ENCODE peak calls at places on chromosomes 1 and 21, in eight cellular contexts. One of them, this sample, is unnamed.

GRCh38 chr21:41779659-41780058 is 12.8 kb upstream of the RIPK4 start:
- DNase-seq in lower leg skin: no peak
- DNase-seq in spleen: no peak
- DNase-seq in cardiac fibroblast: no peak
- DNase-seq in fibroblast of pulmonary artery: no peak
- DNase-seq in heart right ventricle: no peak
- DNase-seq in osteoblast: no peak
- DNase-seq in lower lobe of right lung: no peak
- DNase-seq in this sample: no peak

GRCh38 chr21:17660449-17660848 is 47.7 kb upstream of the BTG3 start:
- DNase-seq in cardiac fibroblast: no peak
- DNase-seq in lower lobe of right lung: no peak
- DNase-seq in spleen: no peak
- DNase-seq in osteoblast: no peak
- DNase-seq in heart right ventricle: no peak
- DNase-seq in fibroblast of pulmonary artery: no peak
- DNase-seq in lower leg skin: no peak
- DNase-seq in this sample: peak; percentile 66

GRCh38 chr21:14773777-14774345 is 227.7 kb upstream of the SAMSN1 start:
- DNase-seq in lower leg skin: no peak
- DNase-seq in spleen: peak; percentile 63
- DNase-seq in fibroblast of pulmonary artery: peak; percentile 47
- DNase-seq in cardiac fibroblast: peak; percentile 20
- DNase-seq in lower lobe of right lung: peak; percentile 62
- DNase-seq in osteoblast: no peak
- DNase-seq in heart right ventricle: peak; percentile 21
- DNase-seq in this sample: peak; percentile 51

GRCh38 chr1:211800925-211801607 is 29.5 kb downstream of the LPGAT1 start:
- DNase-seq in osteoblast: no peak
- DNase-seq in spleen: no peak
- DNase-seq in fibroblast of pulmonary artery: no peak
- DNase-seq in lower leg skin: no peak
- DNase-seq in cardiac fibroblast: no peak
- DNase-seq in heart right ventricle: no peak
- DNase-seq in lower lobe of right lung: no peak
- DNase-seq in this sample: no peak

GRCh38 chr1:247936415-247936814 is 11.7 kb downstream of the OR2AJ1 start:
- DNase-seq in lower lobe of right lung: no peak
- DNase-seq in fibroblast of pulmonary artery: no peak
- DNase-seq in spleen: no peak
- DNase-seq in lower leg skin: no peak
- DNase-seq in cardiac fibroblast: no peak
- DNase-seq in heart right ventricle: no peak
- DNase-seq in osteoblast: no peak
- DNase-seq in this sample: no peak

GRCh38 chr1:8217011-8217711 is 100.8 kb upstream of the SLC45A1 start:
- DNase-seq in lower lobe of right lung: peak; percentile 74
- DNase-seq in lower leg skin: no peak
- DNase-seq in osteoblast: peak; percentile 81
- DNase-seq in fibroblast of pulmonary artery: no peak
- DNase-seq in spleen: peak; percentile 82
- DNase-seq in heart right ventricle: no peak
- DNase-seq in cardiac fibroblast: peak; percentile 47
- DNase-seq in this sample: no peak

GRCh38 chr1:66778969-66779368 is 22.1 kb downstream of the INSL5 start:
- DNase-seq in lower lobe of right lung: no peak
- DNase-seq in osteoblast: no peak
- DNase-seq in lower leg skin: no peak
- DNase-seq in fibroblast of pulmonary artery: peak; percentile 8
- DNase-seq in heart right ventricle: no peak
- DNase-seq in cardiac fibroblast: peak; percentile 4
- DNase-seq in spleen: no peak
- DNase-seq in this sample: no peak

GRCh38 chr1:23593556-23594148 is 34.4 kb upstream of the ID3 start:
- DNase-seq in osteoblast: no peak
- DNase-seq in heart right ventricle: no peak
- DNase-seq in lower leg skin: peak; percentile 87
- DNase-seq in spleen: no peak
- DNase-seq in cardiac fibroblast: no peak
- DNase-seq in lower lobe of right lung: no peak
- DNase-seq in fibroblast of pulmonary artery: no peak
- DNase-seq in this sample: peak; percentile 94

GRCh38 chr1:201495447-201496295 is 11.3 kb downstream of the CSRP1 start:
- DNase-seq in fibroblast of pulmonary artery: peak; percentile 95
- DNase-seq in cardiac fibroblast: peak; percentile 97
- DNase-seq in osteoblast: peak; percentile 84
- DNase-seq in lower leg skin: peak; percentile 92
- DNase-seq in heart right ventricle: peak; percentile 82
- DNase-seq in lower lobe of right lung: peak; percentile 65
- DNase-seq in spleen: no peak
- DNase-seq in this sample: peak; percentile 77

GRCh38 chr1:112998592-112999235 is 42.7 kb upstream of the SLC16A1 start:
- DNase-seq in lower lobe of right lung: no peak
- DNase-seq in cardiac fibroblast: peak; percentile 98
- DNase-seq in osteoblast: peak; percentile 52
- DNase-seq in heart right ventricle: peak; percentile 52
- DNase-seq in lower leg skin: peak; percentile 89
- DNase-seq in spleen: no peak
- DNase-seq in fibroblast of pulmonary artery: peak; percentile 97
- DNase-seq in this sample: peak; percentile 85

GRCh38 chr1:107184888-107185287 is 44.0 kb downstream of the NTNG1 start:
- DNase-seq in spleen: no peak
- DNase-seq in lower leg skin: no peak
- DNase-seq in lower lobe of right lung: no peak
- DNase-seq in osteoblast: no peak
- DNase-seq in heart right ventricle: no peak
- DNase-seq in fibroblast of pulmonary artery: no peak
- DNase-seq in cardiac fibroblast: no peak
- DNase-seq in this sample: no peak

GRCh38 chr1:246329900-246330299 is 177.2 kb downstream of the SMYD3 start:
- DNase-seq in fibroblast of pulmonary artery: no peak
- DNase-seq in cardiac fibroblast: no peak
- DNase-seq in lower leg skin: no peak
- DNase-seq in osteoblast: no peak
- DNase-seq in lower lobe of right lung: no peak
- DNase-seq in heart right ventricle: no peak
- DNase-seq in spleen: no peak
- DNase-seq in this sample: no peak

GRCh38 chr21:25903599-25903998 is 168.8 kb downstream of the GABPA start:
- DNase-seq in heart right ventricle: no peak
- DNase-seq in lower lobe of right lung: no peak
- DNase-seq in lower leg skin: no peak
- DNase-seq in fibroblast of pulmonary artery: no peak
- DNase-seq in spleen: no peak
- DNase-seq in cardiac fibroblast: no peak
- DNase-seq in osteoblast: no peak
- DNase-seq in this sample: no peak

GRCh38 chr1:923131-923990 is at the start of gene SAMD11:
- DNase-seq in fibroblast of pulmonary artery: peak; percentile 77
- DNase-seq in lower leg skin: peak; percentile 93
- DNase-seq in spleen: peak; percentile 88
- DNase-seq in osteoblast: peak; percentile 99
- DNase-seq in cardiac fibroblast: peak; percentile 89
- DNase-seq in lower lobe of right lung: peak; percentile 83
- DNase-seq in heart right ventricle: peak; percentile 87
- DNase-seq in this sample: no peak

GRCh38 chr1:93447481-93448291 is at the start of gene FNBP1L:
- DNase-seq in lower leg skin: peak; percentile 96
- DNase-seq in lower lobe of right lung: peak; percentile 85
- DNase-seq in fibroblast of pulmonary artery: peak; percentile 64
- DNase-seq in spleen: peak; percentile 90
- DNase-seq in heart right ventricle: peak; percentile 81
- DNase-seq in cardiac fibroblast: peak; percentile 73
- DNase-seq in osteoblast: peak; percentile 90
- DNase-seq in this sample: peak; percentile 41

GRCh38 chr1:73092383-73092782 is 810.0 kb upstream of the NEGR1 start:
- DNase-seq in fibroblast of pulmonary artery: no peak
- DNase-seq in osteoblast: no peak
- DNase-seq in spleen: no peak
- DNase-seq in lower lobe of right lung: no peak
- DNase-seq in heart right ventricle: no peak
- DNase-seq in cardiac fibroblast: no peak
- DNase-seq in lower leg skin: no peak
- DNase-seq in this sample: no peak

GRCh38 chr21:45727390-45727789 is 83.9 kb downstream of the PCBP3 start:
- DNase-seq in fibroblast of pulmonary artery: no peak
- DNase-seq in osteoblast: no peak
- DNase-seq in spleen: no peak
- DNase-seq in lower leg skin: no peak
- DNase-seq in lower lobe of right lung: no peak
- DNase-seq in cardiac fibroblast: no peak
- DNase-seq in heart right ventricle: no peak
- DNase-seq in this sample: no peak

GRCh38 chr1:183251959-183252450 is 65.9 kb downstream of the LAMC2 start:
- DNase-seq in fibroblast of pulmonary artery: no peak
- DNase-seq in spleen: no peak
- DNase-seq in cardiac fibroblast: no peak
- DNase-seq in lower lobe of right lung: no peak
- DNase-seq in lower leg skin: no peak
- DNase-seq in osteoblast: no peak
- DNase-seq in heart right ventricle: no peak
- DNase-seq in this sample: peak; percentile 57

GRCh38 chr1:183251101-183251958 is 65.3 kb downstream of the LAMC2 start:
- DNase-seq in cardiac fibroblast: no peak
- DNase-seq in heart right ventricle: no peak
- DNase-seq in osteoblast: no peak
- DNase-seq in lower lobe of right lung: no peak
- DNase-seq in spleen: peak; percentile 50
- DNase-seq in fibroblast of pulmonary artery: no peak
- DNase-seq in lower leg skin: peak; percentile 45
- DNase-seq in this sample: peak; percentile 42

GRCh38 chr1:183249941-183250452 is 63.9 kb downstream of the LAMC2 start:
- DNase-seq in spleen: no peak
- DNase-seq in cardiac fibroblast: no peak
- DNase-seq in heart right ventricle: no peak
- DNase-seq in lower leg skin: no peak
- DNase-seq in osteoblast: no peak
- DNase-seq in lower lobe of right lung: no peak
- DNase-seq in fibroblast of pulmonary artery: no peak
- DNase-seq in this sample: peak; percentile 40

GRCh38 chr1:183259886-183260285 is 73.8 kb downstream of the LAMC2 start:
- DNase-seq in spleen: no peak
- DNase-seq in lower leg skin: no peak
- DNase-seq in lower lobe of right lung: no peak
- DNase-seq in heart right ventricle: no peak
- DNase-seq in fibroblast of pulmonary artery: no peak
- DNase-seq in osteoblast: no peak
- DNase-seq in cardiac fibroblast: no peak
- DNase-seq in this sample: no peak

GRCh38 chr1:183255073-183255472 is 69.0 kb downstream of the LAMC2 start:
- DNase-seq in cardiac fibroblast: no peak
- DNase-seq in osteoblast: no peak
- DNase-seq in spleen: no peak
- DNase-seq in lower leg skin: no peak
- DNase-seq in heart right ventricle: no peak
- DNase-seq in fibroblast of pulmonary artery: no peak
- DNase-seq in lower lobe of right lung: no peak
- DNase-seq in this sample: no peak
- TF ChIP-seq CTCF in cardiac fibroblast: no peak
- TF ChIP-seq CTCF in osteoblast: no peak
- TF ChIP-seq CTCF in spleen: no peak
- TF ChIP-seq CTCF in lower leg skin: no peak
- TF ChIP-seq CTCF in heart right ventricle: no peak
- TF ChIP-seq CTCF in fibroblast of pulmonary artery: no peak
- TF ChIP-seq CTCF in lower lobe of right lung: no peak
- TF ChIP-seq CTCF in this sample: no peak

DNA sequence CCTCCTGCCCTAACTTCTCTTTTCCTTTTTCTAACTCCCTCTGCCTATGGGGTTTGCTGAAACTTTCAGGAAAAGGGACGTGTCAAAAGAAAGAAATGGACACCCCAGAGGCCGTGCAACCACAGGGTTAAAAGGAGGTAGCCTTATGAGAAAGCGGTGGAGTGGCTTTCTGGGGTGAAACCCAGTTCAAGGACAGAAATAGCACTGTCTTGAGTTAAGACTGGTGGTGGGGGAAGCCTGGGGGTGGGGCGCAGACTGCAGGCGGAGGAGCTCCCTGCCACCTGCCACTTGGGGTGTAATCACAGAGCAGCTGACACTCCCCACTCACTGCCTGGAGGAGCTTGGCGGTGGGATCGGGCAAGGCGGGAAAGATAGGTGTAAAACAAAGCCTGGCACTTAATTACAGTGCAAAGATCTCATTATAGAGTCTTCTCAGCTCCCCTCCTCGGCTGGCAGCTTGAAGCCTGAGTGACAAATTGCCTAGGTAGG is 756 bp upstream of the TLR5 start:
- DNase-seq in spleen: peak; percentile 79
- DNase-seq in fibroblast of pulmonary artery: no peak
- DNase-seq in lower leg skin: peak; percentile 82
- DNase-seq in osteoblast: no peak
- DNase-seq in lower lobe of right lung: peak; percentile 78
- DNase-seq in heart right ventricle: no peak
- DNase-seq in cardiac fibroblast: no peak
- DNase-seq in this sample: no peak
- H3K4me3 ChIP-seq in spleen: no peak overlapping the region
- H3K4me3 ChIP-seq in fibroblast of pulmonary artery: no peak overlapping the region
- H3K4me3 ChIP-seq in lower leg skin: no peak overlapping the region
- H3K4me3 ChIP-seq in osteoblast: no peak overlapping the region
- H3K4me3 ChIP-seq in lower lobe of right lung: peak overlapping the region; percentile 69
- H3K4me3 ChIP-seq in heart right ventricle: peak overlapping the region; percentile 74
- H3K4me3 ChIP-seq in cardiac fibroblast: no peak overlapping the region
- H3K4me3 ChIP-seq in this sample: no peak overlapping the region

GRCh38 chr1:208107415-208107814 is 136.8 kb downstream of the PLXNA2 start:
- DNase-seq in cardiac fibroblast: no peak
- DNase-seq in fibroblast of pulmonary artery: no peak
- DNase-seq in osteoblast: no peak
- DNase-seq in heart right ventricle: no peak
- DNase-seq in lower leg skin: no peak
- DNase-seq in spleen: no peak
- DNase-seq in lower lobe of right lung: no peak
- DNase-seq in this sample: no peak
- TF ChIP-seq CTCF in cardiac fibroblast: no peak
- TF ChIP-seq CTCF in fibroblast of pulmonary artery: no peak
- TF ChIP-seq CTCF in osteoblast: no peak
- TF ChIP-seq CTCF in heart right ventricle: no peak
- TF ChIP-seq CTCF in lower leg skin: no peak
- TF ChIP-seq CTCF in spleen: no peak
- TF ChIP-seq CTCF in lower lobe of right lung: no peak
- TF ChIP-seq CTCF in this sample: no peak

GRCh38 chr1:64004451-64004850 is 199.0 kb upstream of the UBE2U start:
- DNase-seq in osteoblast: no peak
- DNase-seq in cardiac fibroblast: peak; percentile 21
- DNase-seq in lower leg skin: no peak
- DNase-seq in spleen: no peak
- DNase-seq in lower lobe of right lung: no peak
- DNase-seq in fibroblast of pulmonary artery: peak; percentile 25
- DNase-seq in heart right ventricle: no peak
- DNase-seq in this sample: no peak

GRCh38 chr1:64010316-64010715 is 193.1 kb upstream of the UBE2U start:
- DNase-seq in heart right ventricle: no peak
- DNase-seq in cardiac fibroblast: no peak
- DNase-seq in spleen: no peak
- DNase-seq in lower lobe of right lung: no peak
- DNase-seq in osteoblast: no peak
- DNase-seq in lower leg skin: no peak
- DNase-seq in fibroblast of pulmonary artery: no peak
- DNase-seq in this sample: peak; percentile 59

GRCh38 chr1:64001038-64001437 is 202.4 kb upstream of the UBE2U start:
- DNase-seq in cardiac fibroblast: peak; percentile 30
- DNase-seq in spleen: no peak
- DNase-seq in heart right ventricle: no peak
- DNase-seq in osteoblast: no peak
- DNase-seq in fibroblast of pulmonary artery: no peak
- DNase-seq in lower lobe of right lung: no peak
- DNase-seq in lower leg skin: no peak
- DNase-seq in this sample: no peak

GRCh38 chr1:64006276-64007051 is 197.0 kb upstream of the UBE2U start:
- DNase-seq in lower lobe of right lung: no peak
- DNase-seq in fibroblast of pulmonary artery: peak; percentile 71
- DNase-seq in heart right ventricle: no peak
- DNase-seq in lower leg skin: no peak
- DNase-seq in spleen: no peak
- DNase-seq in osteoblast: peak; percentile 34
- DNase-seq in cardiac fibroblast: peak; percentile 62
- DNase-seq in this sample: peak; percentile 85
- H3K4me3 ChIP-seq in lower lobe of right lung: no peak overlapping the region
- H3K4me3 ChIP-seq in fibroblast of pulmonary artery: no peak overlapping the region
- H3K4me3 ChIP-seq in heart right ventricle: no peak overlapping the region
- H3K4me3 ChIP-seq in lower leg skin: no peak overlapping the region
- H3K4me3 ChIP-seq in spleen: no peak overlapping the region
- H3K4me3 ChIP-seq in osteoblast: no peak overlapping the region
- H3K4me3 ChIP-seq in cardiac fibroblast: no peak overlapping the region
- H3K4me3 ChIP-seq in this sample: no peak overlapping the region

This sample was measured in bronchial epithelial cell.